ENCODE peak calls at places on chromosomes 7 and 10, in nine cellular contexts. D is coronary artery; M is RWPE1; X is stimulated activated CD4-positive, alpha-beta T cell treated with anti-CD3 and anti-CD28 coated beads, Interleukin-2, amount 100 ng/mL, for 48 hours; V is cerebellum; A is NCI-H2029; G is NCI-H1105; I is OCI-LY7; P is activated CD8-positive, alpha-beta memory T cell treated with anti-CD3 and anti-CD28 coated beads, Interleukin-2, amount 50 U/mL, for 48 hours. C is an unnamed sample.

GRCh38 chr10:67790534-67791408 is 47.2 kb downstream of the DNAJC12 start:
- DNase-seq in D (no peak), M (peak), X (no peak), V (peak), A (no peak), G (no peak), I (peak), P (no peak), C (no peak)

GRCh38 chr7:93053209-93053945 is 64.4 kb downstream of the SAMD9 start:
- DNase-seq in D (no peak), M (no peak), X (no peak), V (no peak), A (no peak), G (no peak), I (no peak), P (no peak), C (no peak)

GRCh38 chr10:13909911-13910617 is 323.3 kb downstream of the PRPF18 start:
- DNase-seq in D (no peak), M (no peak), X (no peak), V (no peak), A (no peak), G (no peak), I (no peak), P (no peak), C (no peak)

GRCh38 chr7:47154781-47155180 is 427.1 kb downstream of the TNS3 start:
- DNase-seq in D (no peak), M (no peak), X (no peak), V (no peak), A (no peak), G (no peak), I (no peak), P (no peak), C (no peak)

GRCh38 chr10:112775892-112776679 is 174.0 kb upstream of the TCF7L2 start:
- DNase-seq in D (no peak), M (no peak), X (no peak), V (no peak), A (no peak), G (peak), I (no peak), P (no peak), C (peak)

GRCh38 chr7:111486472-111487142 is 75.7 kb downstream of the IMMP2L start:
- DNase-seq in D (no peak), M (peak), X (no peak), V (peak), A (peak), G (peak), I (peak), P (no peak), C (peak)

GRCh38 chr10:133456041-133456951 is 2.6 kb downstream of the SCART1 start:
- DNase-seq in D (peak), M (no peak), X (no peak), V (no peak), A (no peak), G (no peak), I (no peak), P (no peak), C (no peak)

GRCh38 chr7:27192546-27193334 is 7.2 kb downstream of the HOXA13 start:
- DNase-seq in D (no peak), M (no peak), X (no peak), V (no peak), A (no peak), G (no peak), I (no peak), P (peak), C (no peak)

GRCh38 chr7:40918701-40919271 is 784.0 kb downstream of the SUGCT start:
- DNase-seq in D (no peak), M (peak), X (no peak), V (no peak), A (no peak), G (no peak), I (no peak), P (no peak), C (no peak)

GRCh38 chr7:105830405-105831218 is 45.8 kb downstream of the ATXN7L1 start:
- DNase-seq in D (no peak), M (peak), X (no peak), V (no peak), A (peak), G (no peak), I (no peak), P (no peak), C (no peak)

GRCh38 chr10:101080933-101081546 is 19.3 kb downstream of the KAZALD1 start:
- DNase-seq in D (no peak), M (peak), X (no peak), V (no peak), A (no peak), G (no peak), I (no peak), P (no peak), C (no peak)

GRCh38 chr7:801940-802364 is 30.3 kb upstream of the SUN1 start:
- DNase-seq in D (peak), M (no peak), X (no peak), V (peak), A (peak), G (no peak), I (no peak), P (no peak), C (no peak)

GRCh38 chr7:72292794-72293193 is 119.3 kb downstream of the CALN1 start:
- DNase-seq in D (no peak), M (no peak), X (no peak), V (no peak), A (no peak), G (no peak), I (no peak), P (no peak), C (no peak)

GRCh38 chr10:7337431-7338171 is 73.2 kb downstream of the SFMBT2 start:
- DNase-seq in D (no peak), M (no peak), X (no peak), V (no peak), A (no peak), G (no peak), I (peak), P (no peak), C (no peak)

GRCh38 chr10:119474606-119475005 is 67.9 kb downstream of the RGS10 start:
- DNase-seq in D (no peak), M (no peak), X (no peak), V (no peak), A (no peak), G (no peak), I (no peak), P (no peak), C (no peak)

C was measured in NCI-H774.